ENCODE peak calls at places on chromosomes 13 and 19, in four cellular contexts. A is H1, Y is SK-N-SH, O is K562. G is an unnamed sample.

GRCh38 chr13:20391597-20392452 is 133.8 kb downstream of the CRYL1 start:
- DNase-seq in A (no peak), Y (peak), O (no peak), G (no peak)

GRCh38 chr13:98835156-98835555 is 82.7 kb upstream of the SLC15A1 start:
- DNase-seq in A (no peak), Y (peak), O (no peak), G (no peak)

GRCh38 chr19:16566161-16566560 is 6.1 kb downstream of the SLC35E1 start:
- DNase-seq in A (no peak), Y (no peak), O (no peak), G (no peak)

GRCh38 chr13:21613791-21614190 is 9.8 kb upstream of the MICU2 start:
- DNase-seq in A (no peak), Y (no peak), O (no peak), G (no peak)

GRCh38 chr13:40911341-40911740 is 107.8 kb downstream of the ELF1 start:
- DNase-seq in A (no peak), Y (peak), O (no peak), G (no peak)

GRCh38 chr19:5899728-5900526 is 3.7 kb downstream of the NDUFA11 start:
- DNase-seq in A (no peak), Y (no peak), O (no peak), G (no peak)

GRCh38 chr13:23695711-23696512 is 125.7 kb downstream of the TNFRSF19 start:
- DNase-seq in A (no peak), Y (no peak), O (no peak), G (no peak)

GRCh38 chr13:57123660-57124059 is 17.1 kb upstream of the PRR20A start:
- DNase-seq in A (no peak), Y (no peak), O (no peak), G (no peak)

GRCh38 chr19:11377756-11378155 is 3.3 kb downstream of the SWSAP1 start:
- DNase-seq in A (no peak), Y (no peak), O (no peak), G (no peak)

GRCh38 chr13:113929628-113930615 is 44.0 kb downstream of the C13orf46 start:
- DNase-seq in A (no peak), Y (peak), O (no peak), G (no peak)

GRCh38 chr13:31485183-31485582 is 254.1 kb upstream of the RXFP2 start:
- DNase-seq in A (no peak), Y (no peak), O (no peak), G (no peak)

GRCh38 chr19:54164369-54165068 is 5.0 kb upstream of the LENG1 start:
- DNase-seq in A (peak), Y (no peak), O (peak), G (no peak)

GRCh38 chr13:25901460-25902376 is 150.1 kb downstream of the SHISA2 start:
- DNase-seq in A (no peak), Y (peak), O (no peak), G (peak)
- TF ChIP-seq SIN3A in A (no peak), Y (no peak), O (no peak), G (no peak)

DNA sequence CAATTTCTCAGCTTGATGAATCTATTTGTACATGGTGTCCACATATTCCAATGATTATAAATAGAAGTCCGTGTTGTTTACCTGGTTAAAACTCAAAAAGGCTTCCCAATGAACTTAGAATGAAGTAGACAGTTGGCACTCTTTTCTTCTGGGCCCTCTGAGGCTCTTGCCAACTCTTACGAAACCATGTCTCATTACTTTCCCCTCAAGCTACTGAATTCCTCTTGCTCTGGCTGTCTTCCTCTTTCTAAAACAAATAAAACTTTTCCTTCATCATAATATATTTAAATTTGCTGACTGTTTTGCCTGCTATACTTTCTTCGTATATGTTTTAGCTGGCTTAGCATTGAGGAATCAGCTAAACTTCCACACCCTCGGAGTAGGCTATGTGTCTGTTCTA is 139.7 kb downstream of the SLITRK6 start:
- DNase-seq in A (no peak), Y (no peak), O (no peak), G (no peak)
- TF ChIP-seq SIN3A in A (no peak), Y (no peak), O (no peak), G (no peak)

GRCh38 chr13:95246292-95247082 is 54.8 kb downstream of the ABCC4 start:
- DNase-seq in A (no peak), Y (no peak), O (no peak), G (no peak)
- TF ChIP-seq SIN3A in A (no peak), Y (no peak), O (no peak), G (no peak)

GRCh38 chr13:30340367-30341184 is 33.2 kb upstream of the KATNAL1 start:
- DNase-seq in A (no peak), Y (peak), O (peak), G (no peak)
- TF ChIP-seq SIN3A in A (no peak), Y (no peak), O (no peak), G (no peak)